ENCODE peak calls at places on chromosome 13, in eight cellular contexts. A is memory B cell, F is RWPE1, H is T-cell, C is testis, K is GM23248, T is germinal center, N is Caki2. G is an unnamed sample.

GRCh38 chr13:42280537-42280936 is 8.6 kb downstream of the AKAP11 start:
- DNase-seq in F (no peak), N (no peak), H (no peak), K (no peak), T (no peak), C (no peak), A (no peak), G (no peak)

GRCh38 chr13:42532561-42533335 is 41.2 kb upstream of the TNFSF11 start:
- DNase-seq in C (no peak), A (peak), F (no peak), N (no peak), K (no peak), H (no peak), T (peak), G (no peak)

GRCh38 chr13:102510072-102510471 is 86.7 kb upstream of the TPP2 start:
- DNase-seq in C (no peak), F (no peak), A (no peak), T (no peak), K (no peak), H (no peak), N (no peak), G (no peak)

GRCh38 chr13:62906896-62907295 is 1491.2 kb upstream of the PCDH20 start:
- DNase-seq in K (no peak), F (no peak), A (no peak), C (no peak), T (no peak), N (no peak), H (no peak), G (no peak)

GRCh38 chr13:28355822-28356371 is 139.0 kb downstream of the FLT1 start:
- DNase-seq in K (peak), F (no peak), N (no peak), C (no peak), H (no peak), A (no peak), T (no peak), G (no peak)

GRCh38 chr13:68107667-68108066 is 877.5 kb upstream of the PCDH9 start:
- DNase-seq in A (no peak), C (no peak), T (no peak), F (no peak), H (no peak), N (no peak), K (no peak), G (no peak)

GRCh38 chr13:51134763-51135365 is 23.8 kb upstream of the C13orf42 start:
- DNase-seq in H (no peak), T (no peak), F (no peak), A (no peak), C (no peak), K (no peak), N (no peak), G (no peak)

GRCh38 chr13:33186851-33187250 is 98.7 kb downstream of the STARD13 start:
- DNase-seq in K (peak), A (no peak), F (no peak), H (no peak), C (no peak), T (no peak), N (no peak), G (no peak)

GRCh38 chr13:97222934-97223710 is 989 bp downstream of the MBNL2 start:
- DNase-seq in K (peak), A (no peak), H (no peak), N (peak), F (no peak), T (no peak), C (no peak), G (no peak)

GRCh38 chr13:93857126-93857525 is 622.4 kb downstream of the DCT start:
- DNase-seq in N (no peak), K (peak), A (no peak), C (no peak), T (no peak), H (no peak), F (no peak), G (no peak)

GRCh38 chr13:53001444-53001843 is 27.2 kb upstream of the OLFM4 start:
- DNase-seq in T (no peak), K (no peak), F (no peak), C (no peak), N (no peak), H (no peak), A (no peak), G (no peak)

GRCh38 chr13:110055089-110055488 is 251.9 kb downstream of the COL4A1 start:
- DNase-seq in F (no peak), T (no peak), N (no peak), K (peak), C (no peak), H (no peak), A (no peak), G (no peak)

GRCh38 chr13:39692650-39693438 is 37.4 kb downstream of the COG6 start:
- DNase-seq in K (peak), A (no peak), F (no peak), C (no peak), H (no peak), N (no peak), T (no peak), G (no peak)

GRCh38 chr13:113299951-113300350 is 2.9 kb downstream of the LAMP1 start:
- DNase-seq in K (peak), C (no peak), N (peak), A (no peak), H (no peak), F (no peak), T (no peak), G (no peak)